ENCODE peak calls at places on chromosomes 6 and 20, in nine cellular contexts. One of them, this sample, is unnamed.
A peak's percentile ranks its signal among the peaks of the same experiment; 100 is the strongest.

GRCh38 chr20:46990017-46990810 is 95.6 kb downstream of the EYA2 start:
- DNase-seq in posterior cingulate gyrus: no peak
- DNase-seq in RWPE1: no peak
- DNase-seq in anterior cingulate cortex: no peak
- DNase-seq in activated naive CD4-positive, alpha-beta T cell treated with anti-CD3 and anti-CD28 coated beads for 36 hours: peak; percentile 34
- DNase-seq in AML-193: no peak
- DNase-seq in NCI-H446 treated with DMSO at 0.1 percent for 48 hours: no peak
- DNase-seq in neural progenitor cell: peak; percentile 78
- DNase-seq in heart right ventricle: no peak
- DNase-seq in this sample: no peak

GRCh38 chr6:110066091-110066490 is 88.0 kb downstream of the GPR6 start:
- DNase-seq in posterior cingulate gyrus: no peak
- DNase-seq in RWPE1: no peak
- DNase-seq in anterior cingulate cortex: no peak
- DNase-seq in activated naive CD4-positive, alpha-beta T cell treated with anti-CD3 and anti-CD28 coated beads for 36 hours: no peak
- DNase-seq in AML-193: no peak
- DNase-seq in NCI-H446 treated with DMSO at 0.1 percent for 48 hours: no peak
- DNase-seq in neural progenitor cell: no peak
- DNase-seq in heart right ventricle: no peak
- DNase-seq in this sample: no peak

GRCh38 chr6:33430991-33431879 is 11.4 kb downstream of the SYNGAP1 start:
- DNase-seq in posterior cingulate gyrus: peak; percentile 82
- DNase-seq in RWPE1: peak; percentile 73
- DNase-seq in anterior cingulate cortex: peak; percentile 82
- DNase-seq in activated naive CD4-positive, alpha-beta T cell treated with anti-CD3 and anti-CD28 coated beads for 36 hours: peak; percentile 86
- DNase-seq in AML-193: peak; percentile 46
- DNase-seq in NCI-H446 treated with DMSO at 0.1 percent for 48 hours: no peak
- DNase-seq in neural progenitor cell: peak; percentile 92
- DNase-seq in heart right ventricle: peak; percentile 57
- DNase-seq in this sample: peak; percentile 58

GRCh38 chr20:37845878-37846277 is 57.0 kb upstream of the VSTM2L start:
- DNase-seq in posterior cingulate gyrus: no peak
- DNase-seq in RWPE1: no peak
- DNase-seq in anterior cingulate cortex: no peak
- DNase-seq in activated naive CD4-positive, alpha-beta T cell treated with anti-CD3 and anti-CD28 coated beads for 36 hours: no peak
- DNase-seq in AML-193: no peak
- DNase-seq in NCI-H446 treated with DMSO at 0.1 percent for 48 hours: no peak
- DNase-seq in neural progenitor cell: no peak
- DNase-seq in heart right ventricle: no peak
- DNase-seq in this sample: no peak

GRCh38 chr20:64146301-64146935 is 17.8 kb upstream of the MYT1 start:
- DNase-seq in posterior cingulate gyrus: no peak
- DNase-seq in RWPE1: no peak
- DNase-seq in anterior cingulate cortex: no peak
- DNase-seq in activated naive CD4-positive, alpha-beta T cell treated with anti-CD3 and anti-CD28 coated beads for 36 hours: no peak
- DNase-seq in AML-193: no peak
- DNase-seq in NCI-H446 treated with DMSO at 0.1 percent for 48 hours: no peak
- DNase-seq in neural progenitor cell: peak; percentile 75
- DNase-seq in heart right ventricle: no peak
- DNase-seq in this sample: no peak

GRCh38 chr6:43963203-43963602 is 164.0 kb downstream of the MRPL14 start:
- DNase-seq in posterior cingulate gyrus: no peak
- DNase-seq in RWPE1: no peak
- DNase-seq in anterior cingulate cortex: no peak
- DNase-seq in activated naive CD4-positive, alpha-beta T cell treated with anti-CD3 and anti-CD28 coated beads for 36 hours: no peak
- DNase-seq in AML-193: no peak
- DNase-seq in NCI-H446 treated with DMSO at 0.1 percent for 48 hours: no peak
- DNase-seq in neural progenitor cell: no peak
- DNase-seq in heart right ventricle: no peak
- DNase-seq in this sample: no peak

GRCh38 chr6:108733706-108734105 is 114.5 kb upstream of the ARMC2 start:
- DNase-seq in posterior cingulate gyrus: no peak
- DNase-seq in RWPE1: no peak
- DNase-seq in anterior cingulate cortex: no peak
- DNase-seq in activated naive CD4-positive, alpha-beta T cell treated with anti-CD3 and anti-CD28 coated beads for 36 hours: no peak
- DNase-seq in AML-193: no peak
- DNase-seq in NCI-H446 treated with DMSO at 0.1 percent for 48 hours: no peak
- DNase-seq in neural progenitor cell: no peak
- DNase-seq in heart right ventricle: no peak
- DNase-seq in this sample: no peak

GRCh38 chr6:150977276-150977675 is 111.8 kb downstream of the MTHFD1L start:
- DNase-seq in posterior cingulate gyrus: no peak
- DNase-seq in RWPE1: no peak
- DNase-seq in anterior cingulate cortex: no peak
- DNase-seq in activated naive CD4-positive, alpha-beta T cell treated with anti-CD3 and anti-CD28 coated beads for 36 hours: no peak
- DNase-seq in AML-193: no peak
- DNase-seq in NCI-H446 treated with DMSO at 0.1 percent for 48 hours: no peak
- DNase-seq in neural progenitor cell: no peak
- DNase-seq in heart right ventricle: no peak
- DNase-seq in this sample: no peak

GRCh38 chr6:69985180-69985579 is 118.8 kb downstream of the COL19A1 start:
- DNase-seq in posterior cingulate gyrus: no peak
- DNase-seq in RWPE1: no peak
- DNase-seq in anterior cingulate cortex: no peak
- DNase-seq in activated naive CD4-positive, alpha-beta T cell treated with anti-CD3 and anti-CD28 coated beads for 36 hours: no peak
- DNase-seq in AML-193: no peak
- DNase-seq in NCI-H446 treated with DMSO at 0.1 percent for 48 hours: no peak
- DNase-seq in neural progenitor cell: no peak
- DNase-seq in heart right ventricle: no peak
- DNase-seq in this sample: no peak

GRCh38 chr6:53623497-53623896 is 42.1 kb downstream of the KLHL31 start:
- DNase-seq in posterior cingulate gyrus: no peak
- DNase-seq in RWPE1: no peak
- DNase-seq in anterior cingulate cortex: no peak
- DNase-seq in activated naive CD4-positive, alpha-beta T cell treated with anti-CD3 and anti-CD28 coated beads for 36 hours: no peak
- DNase-seq in AML-193: peak; percentile 99
- DNase-seq in NCI-H446 treated with DMSO at 0.1 percent for 48 hours: no peak
- DNase-seq in neural progenitor cell: no peak
- DNase-seq in heart right ventricle: no peak
- DNase-seq in this sample: peak; percentile 91

GRCh38 chr20:24786096-24786495 is 163.0 kb upstream of the CST7 start:
- DNase-seq in posterior cingulate gyrus: no peak
- DNase-seq in RWPE1: no peak
- DNase-seq in anterior cingulate cortex: no peak
- DNase-seq in activated naive CD4-positive, alpha-beta T cell treated with anti-CD3 and anti-CD28 coated beads for 36 hours: no peak
- DNase-seq in AML-193: no peak
- DNase-seq in NCI-H446 treated with DMSO at 0.1 percent for 48 hours: no peak
- DNase-seq in neural progenitor cell: no peak
- DNase-seq in heart right ventricle: no peak
- DNase-seq in this sample: no peak

GRCh38 chr6:123636282-123636681 is 468 bp downstream of the TRDN start:
- DNase-seq in posterior cingulate gyrus: no peak
- DNase-seq in RWPE1: no peak
- DNase-seq in anterior cingulate cortex: no peak
- DNase-seq in activated naive CD4-positive, alpha-beta T cell treated with anti-CD3 and anti-CD28 coated beads for 36 hours: no peak
- DNase-seq in AML-193: no peak
- DNase-seq in NCI-H446 treated with DMSO at 0.1 percent for 48 hours: no peak
- DNase-seq in neural progenitor cell: no peak
- DNase-seq in heart right ventricle: no peak
- DNase-seq in this sample: no peak

GRCh38 chr6:109240370-109241084 is 141.7 kb downstream of the CD164 start:
- DNase-seq in posterior cingulate gyrus: no peak
- DNase-seq in RWPE1: no peak
- DNase-seq in anterior cingulate cortex: no peak
- DNase-seq in activated naive CD4-positive, alpha-beta T cell treated with anti-CD3 and anti-CD28 coated beads for 36 hours: no peak
- DNase-seq in AML-193: peak; percentile 34
- DNase-seq in NCI-H446 treated with DMSO at 0.1 percent for 48 hours: no peak
- DNase-seq in neural progenitor cell: no peak
- DNase-seq in heart right ventricle: no peak
- DNase-seq in this sample: peak; percentile 26

GRCh38 chr20:52294106-52294628 is 102.6 kb upstream of the ZFP64 start:
- DNase-seq in posterior cingulate gyrus: no peak
- DNase-seq in RWPE1: no peak
- DNase-seq in anterior cingulate cortex: no peak
- DNase-seq in activated naive CD4-positive, alpha-beta T cell treated with anti-CD3 and anti-CD28 coated beads for 36 hours: no peak
- DNase-seq in AML-193: no peak
- DNase-seq in NCI-H446 treated with DMSO at 0.1 percent for 48 hours: no peak
- DNase-seq in neural progenitor cell: no peak
- DNase-seq in heart right ventricle: no peak
- DNase-seq in this sample: no peak

GRCh38 chr6:90369024-90369519 is 72.4 kb upstream of the BACH2 start:
- DNase-seq in posterior cingulate gyrus: no peak
- DNase-seq in RWPE1: peak; percentile 92
- DNase-seq in anterior cingulate cortex: no peak
- DNase-seq in activated naive CD4-positive, alpha-beta T cell treated with anti-CD3 and anti-CD28 coated beads for 36 hours: no peak
- DNase-seq in AML-193: peak; percentile 91
- DNase-seq in NCI-H446 treated with DMSO at 0.1 percent for 48 hours: peak; percentile 95
- DNase-seq in neural progenitor cell: peak; percentile 34
- DNase-seq in heart right ventricle: no peak
- DNase-seq in this sample: peak; percentile 73

GRCh38 chr20:46186210-46186609 is 68.1 kb downstream of the CD40 start:
- DNase-seq in posterior cingulate gyrus: no peak
- DNase-seq in RWPE1: no peak
- DNase-seq in anterior cingulate cortex: no peak
- DNase-seq in activated naive CD4-positive, alpha-beta T cell treated with anti-CD3 and anti-CD28 coated beads for 36 hours: no peak
- DNase-seq in AML-193: no peak
- DNase-seq in NCI-H446 treated with DMSO at 0.1 percent for 48 hours: no peak
- DNase-seq in neural progenitor cell: no peak
- DNase-seq in heart right ventricle: no peak
- DNase-seq in this sample: no peak

GRCh38 chr6:16649895-16650294 is 111.4 kb downstream of the ATXN1 start:
- DNase-seq in posterior cingulate gyrus: no peak
- DNase-seq in RWPE1: no peak
- DNase-seq in anterior cingulate cortex: no peak
- DNase-seq in activated naive CD4-positive, alpha-beta T cell treated with anti-CD3 and anti-CD28 coated beads for 36 hours: no peak
- DNase-seq in AML-193: no peak
- DNase-seq in NCI-H446 treated with DMSO at 0.1 percent for 48 hours: no peak
- DNase-seq in neural progenitor cell: no peak
- DNase-seq in heart right ventricle: no peak
- DNase-seq in this sample: no peak

GRCh38 chr6:22448311-22448711 is 121.1 kb upstream of the HDGFL1 start:
- DNase-seq in posterior cingulate gyrus: no peak
- DNase-seq in RWPE1: no peak
- DNase-seq in anterior cingulate cortex: no peak
- DNase-seq in activated naive CD4-positive, alpha-beta T cell treated with anti-CD3 and anti-CD28 coated beads for 36 hours: no peak
- DNase-seq in AML-193: no peak
- DNase-seq in NCI-H446 treated with DMSO at 0.1 percent for 48 hours: no peak
- DNase-seq in neural progenitor cell: peak; percentile 63
- DNase-seq in heart right ventricle: no peak
- DNase-seq in this sample: no peak

GRCh38 chr20:6866741-6867140 is 99.3 kb downstream of the BMP2 start:
- DNase-seq in posterior cingulate gyrus: no peak
- DNase-seq in RWPE1: no peak
- DNase-seq in anterior cingulate cortex: no peak
- DNase-seq in activated naive CD4-positive, alpha-beta T cell treated with anti-CD3 and anti-CD28 coated beads for 36 hours: no peak
- DNase-seq in AML-193: no peak
- DNase-seq in NCI-H446 treated with DMSO at 0.1 percent for 48 hours: no peak
- DNase-seq in neural progenitor cell: no peak
- DNase-seq in heart right ventricle: no peak
- DNase-seq in this sample: no peak

GRCh38 chr6:73227606-73228255 is 2.4 kb upstream of the KHDC1L start:
- DNase-seq in posterior cingulate gyrus: no peak
- DNase-seq in RWPE1: no peak
- DNase-seq in anterior cingulate cortex: no peak
- DNase-seq in activated naive CD4-positive, alpha-beta T cell treated with anti-CD3 and anti-CD28 coated beads for 36 hours: no peak
- DNase-seq in AML-193: no peak
- DNase-seq in NCI-H446 treated with DMSO at 0.1 percent for 48 hours: no peak
- DNase-seq in neural progenitor cell: no peak
- DNase-seq in heart right ventricle: no peak
- DNase-seq in this sample: no peak

GRCh38 chr20:38426006-38426405 is 9.1 kb downstream of the SNHG17 start:
- DNase-seq in posterior cingulate gyrus: no peak
- DNase-seq in RWPE1: peak; percentile 97
- DNase-seq in anterior cingulate cortex: no peak
- DNase-seq in activated naive CD4-positive, alpha-beta T cell treated with anti-CD3 and anti-CD28 coated beads for 36 hours: peak; percentile 22
- DNase-seq in AML-193: no peak
- DNase-seq in NCI-H446 treated with DMSO at 0.1 percent for 48 hours: no peak
- DNase-seq in neural progenitor cell: no peak
- DNase-seq in heart right ventricle: no peak
- DNase-seq in this sample: peak; percentile 47

GRCh38 chr6:166258854-166259276 is 49.3 kb downstream of the PRR18 start:
- DNase-seq in posterior cingulate gyrus: no peak
- DNase-seq in RWPE1: no peak
- DNase-seq in anterior cingulate cortex: no peak
- DNase-seq in activated naive CD4-positive, alpha-beta T cell treated with anti-CD3 and anti-CD28 coated beads for 36 hours: peak; percentile 57
- DNase-seq in AML-193: peak; percentile 96
- DNase-seq in NCI-H446 treated with DMSO at 0.1 percent for 48 hours: no peak
- DNase-seq in neural progenitor cell: no peak
- DNase-seq in heart right ventricle: peak; percentile 33
- DNase-seq in this sample: peak; percentile 79

GRCh38 chr6:2970753-2971419 is 481 bp downstream of the SERPINB6 start:
- DNase-seq in posterior cingulate gyrus: peak; percentile 81
- DNase-seq in RWPE1: peak; percentile 29
- DNase-seq in anterior cingulate cortex: peak; percentile 79
- DNase-seq in activated naive CD4-positive, alpha-beta T cell treated with anti-CD3 and anti-CD28 coated beads for 36 hours: peak; percentile 57
- DNase-seq in AML-193: peak; percentile 47
- DNase-seq in NCI-H446 treated with DMSO at 0.1 percent for 48 hours: no peak
- DNase-seq in neural progenitor cell: peak; percentile 64
- DNase-seq in heart right ventricle: peak; percentile 85
- DNase-seq in this sample: peak; percentile 58

GRCh38 chr6:166351715-166352285 is 9.5 kb upstream of the SFT2D1 start:
- DNase-seq in posterior cingulate gyrus: no peak
- DNase-seq in RWPE1: peak; percentile 10
- DNase-seq in anterior cingulate cortex: no peak
- DNase-seq in activated naive CD4-positive, alpha-beta T cell treated with anti-CD3 and anti-CD28 coated beads for 36 hours: no peak
- DNase-seq in AML-193: peak; percentile 73
- DNase-seq in NCI-H446 treated with DMSO at 0.1 percent for 48 hours: no peak
- DNase-seq in neural progenitor cell: peak; percentile 41
- DNase-seq in heart right ventricle: no peak
- DNase-seq in this sample: peak; percentile 60

GRCh38 chr6:52887912-52888535 is 21.5 kb downstream of the GSTA3 start:
- DNase-seq in posterior cingulate gyrus: no peak
- DNase-seq in RWPE1: no peak
- DNase-seq in anterior cingulate cortex: no peak
- DNase-seq in activated naive CD4-positive, alpha-beta T cell treated with anti-CD3 and anti-CD28 coated beads for 36 hours: no peak
- DNase-seq in AML-193: no peak
- DNase-seq in NCI-H446 treated with DMSO at 0.1 percent for 48 hours: no peak
- DNase-seq in neural progenitor cell: no peak
- DNase-seq in heart right ventricle: no peak
- DNase-seq in this sample: no peak